ENCODE peak calls at places on chromosomes 2 and 18, in ten cellular contexts. B is uterus, S is stomach, I is kidney epithelial cell, P is colonic mucosa, J is fibroblast of mammary gland, X is MM.1S, R is prostate gland, Y is astrocyte of the cerebellum, V is fibroblast of lung. U is an unnamed sample.

GRCh38 chr2:15940661-15941482 is 522 bp downstream of the MYCN start:
- DNase-seq in B (no peak), S (no peak), I (no peak), P (peak), J (no peak), X (no peak), R (no peak), Y (no peak), V (no peak), U (no peak)

GRCh38 chr2:218332288-218332687 is 24.4 kb upstream of the CATIP start:
- DNase-seq in B (no peak), S (no peak), I (no peak), P (no peak), J (no peak), X (no peak), R (no peak), Y (no peak), V (no peak), U (no peak)

GRCh38 chr2:101518470-101519172 is 43.7 kb upstream of the RFX8 start:
- DNase-seq in B (peak), S (peak), I (no peak), P (peak), J (peak), X (no peak), R (peak), Y (no peak), V (peak), U (no peak)

GRCh38 chr18:70659026-70659726 is 370.3 kb downstream of the SOCS6 start:
- DNase-seq in B (no peak), S (no peak), I (no peak), P (no peak), J (peak), X (no peak), R (no peak), Y (no peak), V (no peak), U (no peak)

GRCh38 chr2:148209598-148209997 is 188.7 kb downstream of the MBD5 start:
- DNase-seq in B (no peak), S (no peak), I (no peak), P (no peak), J (no peak), X (peak), R (no peak), Y (no peak), V (no peak), U (no peak)

GRCh38 chr2:62800618-62801017 is 95.1 kb downstream of the EHBP1 start:
- DNase-seq in B (no peak), S (no peak), I (no peak), P (no peak), J (no peak), X (peak), R (no peak), Y (no peak), V (no peak), U (no peak)

GRCh38 chr2:10097352-10098148 is 17.3 kb upstream of the CYS1 start:
- DNase-seq in B (peak), S (peak), I (no peak), P (peak), J (peak), X (peak), R (peak), Y (no peak), V (peak), U (no peak)

GRCh38 chr18:48573632-48574293 is 34.9 kb downstream of the CTIF start:
- DNase-seq in B (no peak), S (no peak), I (no peak), P (no peak), J (no peak), X (no peak), R (no peak), Y (no peak), V (no peak), U (no peak)

GRCh38 chr2:195364015-195364965 is 292.7 kb upstream of the SLC39A10 start:
- DNase-seq in B (no peak), S (no peak), I (no peak), P (no peak), J (peak), X (no peak), R (no peak), Y (peak), V (peak), U (no peak)

GRCh38 chr2:3299703-3300102 is 77.9 kb downstream of the EIPR1 start:
- DNase-seq in B (no peak), S (no peak), I (no peak), P (no peak), J (no peak), X (no peak), R (no peak), Y (no peak), V (no peak), U (no peak)

GRCh38 chr2:16170675-16171424 is 230.5 kb downstream of the MYCN start:
- DNase-seq in B (no peak), S (no peak), I (no peak), P (no peak), J (no peak), X (no peak), R (no peak), Y (no peak), V (no peak), U (no peak)

GRCh38 chr18:24590946-24591345 is 130.5 kb downstream of the HRH4 start:
- DNase-seq in B (no peak), S (no peak), I (no peak), P (no peak), J (no peak), X (no peak), R (no peak), Y (no peak), V (no peak), U (no peak)

GRCh38 chr2:201403904-201404303 is 46.8 kb upstream of the FLACC1 start:
- DNase-seq in B (no peak), S (no peak), I (peak), P (no peak), J (peak), X (no peak), R (peak), Y (peak), V (peak), U (peak)

GRCh38 chr18:54916507-54916906 is 42.8 kb downstream of the CCDC68 start:
- DNase-seq in B (no peak), S (no peak), I (no peak), P (no peak), J (no peak), X (no peak), R (no peak), Y (no peak), V (no peak), U (no peak)

GRCh38 chr2:233999182-233999581 is 51.3 kb upstream of the SPP2 start:
- DNase-seq in B (no peak), S (no peak), I (no peak), P (no peak), J (no peak), X (no peak), R (no peak), Y (no peak), V (no peak), U (no peak)

GRCh38 chr2:16900405-16901025 is 234.9 kb upstream of the CYRIA start:
- DNase-seq in B (no peak), S (peak), I (no peak), P (peak), J (no peak), X (peak), R (no peak), Y (no peak), V (peak), U (no peak)

GRCh38 chr18:49768051-49768391 is 45.3 kb downstream of the ACAA2 start:
- DNase-seq in B (no peak), S (peak), I (no peak), P (peak), J (peak), X (peak), R (peak), Y (peak), V (peak), U (peak)

GRCh38 chr2:174025271-174026121 is 60.3 kb upstream of the SP3 start:
- DNase-seq in B (peak), S (peak), I (no peak), P (peak), J (peak), X (no peak), R (peak), Y (peak), V (peak), U (peak)

GRCh38 chr2:143841935-143842334 is 678.0 kb downstream of the ZEB2 start:
- DNase-seq in B (no peak), S (no peak), I (no peak), P (no peak), J (peak), X (no peak), R (no peak), Y (no peak), V (peak), U (no peak)
- TF ChIP-seq CTCF in B (no peak), S (no peak), I (peak), P (no peak), J (peak), X (no peak), R (no peak), Y (no peak), V (peak), U (no peak)

GRCh38 chr18:62521588-62521987 is 1.2 kb upstream of the ZCCHC2 start:
- DNase-seq in B (no peak), S (no peak), I (no peak), P (no peak), J (no peak), X (no peak), R (no peak), Y (no peak), V (peak), U (no peak)
- H3K4me3 ChIP-seq in B (no peak), S (peak), I (peak), P (peak), J (peak), X (no peak), R (peak), Y (no peak), V (peak), U (no peak)

GRCh38 chr2:110854355-110855081 is 122.1 kb downstream of the ACOXL start:
- DNase-seq in B (no peak), S (no peak), I (no peak), P (no peak), J (peak), X (no peak), R (no peak), Y (no peak), V (no peak), U (no peak)
- TF ChIP-seq CTCF in B (no peak), S (no peak), I (peak), P (peak), J (peak), X (peak), R (no peak), Y (peak), V (peak), U (peak)

DNA sequence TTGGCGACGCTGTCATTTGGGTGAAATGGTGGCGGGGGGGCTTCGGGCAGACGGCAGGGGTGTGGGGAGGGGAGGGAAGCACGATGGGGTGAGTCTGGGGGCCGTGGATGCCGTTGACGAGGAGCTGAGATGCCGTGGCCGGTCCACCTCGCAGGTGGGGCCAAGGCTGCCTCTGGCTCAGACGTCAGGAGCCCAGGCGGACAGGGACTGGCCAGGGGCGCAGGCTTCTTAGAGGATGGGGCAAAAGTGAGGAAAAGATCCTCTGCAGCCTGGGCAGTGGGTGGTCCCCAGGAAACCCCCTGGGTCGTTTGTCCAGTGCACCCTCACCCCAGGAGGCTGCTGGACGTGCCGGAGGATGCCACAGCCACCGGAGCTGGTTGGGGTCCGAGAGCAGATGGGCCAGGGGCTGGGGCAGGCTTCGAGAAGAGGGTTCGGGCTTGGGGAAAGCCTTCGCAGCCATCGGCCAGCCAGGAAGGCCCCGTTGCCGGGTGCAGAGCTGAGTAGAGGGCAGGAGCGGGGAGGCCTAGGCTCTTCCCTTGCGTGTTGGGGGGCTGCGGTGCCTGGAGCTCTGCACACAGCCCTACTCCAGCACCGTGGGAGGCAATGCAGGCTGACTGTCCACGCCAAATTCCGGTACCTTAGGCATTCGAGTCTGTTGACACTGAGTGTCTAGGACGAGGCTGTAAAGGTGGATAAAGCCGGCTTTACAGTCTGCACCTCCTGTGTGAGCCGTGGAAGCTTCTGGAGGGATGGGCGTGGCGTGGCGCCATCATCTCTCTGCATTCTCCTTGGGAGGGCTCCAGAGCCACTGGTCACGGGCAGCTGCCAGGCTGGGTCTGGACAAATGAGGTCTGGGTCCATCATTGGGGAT is 18.8 kb downstream of the GPC1 start:
- DNase-seq in B (no peak), S (no peak), I (no peak), P (no peak), J (no peak), X (no peak), R (no peak), Y (no peak), V (no peak), U (no peak)
- H3K4me3 ChIP-seq in B (peak), S (peak), I (no peak), P (no peak), J (no peak), X (no peak), R (peak), Y (no peak), V (peak), U (no peak)

GRCh38 chr2:230068658-230069080 is at the start of gene SLC16A14:
- DNase-seq in B (peak), S (no peak), I (no peak), P (peak), J (peak), X (peak), R (peak), Y (peak), V (peak), U (no peak)
- TF ChIP-seq CTCF in B (no peak), S (no peak), I (peak), P (peak), J (peak), X (peak), R (peak), Y (peak), V (peak), U (no peak)

GRCh38 chr2:127081826-127082633 is 24.9 kb downstream of the BIN1 start:
- DNase-seq in B (peak), S (peak), I (no peak), P (no peak), J (peak), X (no peak), R (no peak), Y (no peak), V (no peak), U (no peak)
- H3K4me3 ChIP-seq in B (no peak), S (peak), I (no peak), P (peak), J (no peak), X (no peak), R (no peak), Y (no peak), V (no peak), U (no peak)

U was measured in AG09309.